ENCODE peak calls at places on chromosomes 7 and 10, in seven cellular contexts. X is NCI-H446; B is stimulated activated CD4-positive, alpha-beta T cell treated with anti-CD3 and anti-CD28 coated beads, Interleukin-2, amount 100 ng/mL, for 48 hours; J is stimulated activated CD8-positive, alpha-beta memory T cell treated with anti-CD3 and anti-CD28 coated beads, Interleukin-15, amount 100 ng/mL, for 1 hour; Z is mammary epithelial cell; M is GM12891; H is M059J. D is an unnamed sample.
A peak's percentile ranks its signal among the peaks of the same experiment; 100 is the strongest.

GRCh38 chr10:57952741-57953140 is 315.0 kb downstream of the IPMK start:
- DNase-seq in X (no peak), B (no peak), J (no peak), Z (no peak), M (no peak), H (peak; percentile 28), D (no peak)

GRCh38 chr10:70163448-70163847 is 6.9 kb downstream of the SAR1A start:
- DNase-seq in X (no peak), B (no peak), J (no peak), Z (no peak), M (no peak), H (no peak), D (no peak)

GRCh38 chr7:1705339-1705738 is 35.3 kb downstream of the ELFN1 start:
- DNase-seq in X (no peak), B (no peak), J (no peak), Z (no peak), M (no peak), H (no peak), D (peak; percentile 48)

GRCh38 chr7:33423646-33424020 is 294.3 kb downstream of the BBS9 start:
- DNase-seq in X (no peak), B (no peak), J (no peak), Z (no peak), M (peak; percentile 1), H (no peak), D (peak; percentile 8)

GRCh38 chr7:157710396-157710795 is 373.6 kb downstream of the DNAJB6 start:
- DNase-seq in X (no peak), B (no peak), J (no peak), Z (no peak), M (no peak), H (no peak), D (no peak)

GRCh38 chr7:3955751-3956696 is 655.0 kb downstream of the SDK1 start:
- DNase-seq in X (no peak), B (no peak), J (no peak), Z (peak; percentile 95), M (no peak), H (peak; percentile 64), D (peak; percentile 67)

GRCh38 chr7:44534501-44534900 is 6.6 kb downstream of the NPC1L1 start:
- DNase-seq in X (no peak), B (peak; percentile 60), J (peak; percentile 4), Z (peak; percentile 8), M (peak; percentile 80), H (peak; percentile 27), D (peak; percentile 78)

GRCh38 chr7:110204527-110204926 is 886.4 kb upstream of the LRRN3 start:
- DNase-seq in X (no peak), B (no peak), J (no peak), Z (peak; percentile 2), M (no peak), H (no peak), D (peak; percentile 12)

GRCh38 chr7:114048386-114049235 is 129.8 kb upstream of the PPP1R3A start:
- DNase-seq in X (no peak), B (no peak), J (no peak), Z (no peak), M (no peak), H (peak; percentile 57), D (peak; percentile 73)

GRCh38 chr7:7642081-7642480 is 1.5 kb downstream of the UMAD1 start:
- DNase-seq in X (no peak), B (no peak), J (no peak), Z (no peak), M (no peak), H (no peak), D (peak; percentile 25)

GRCh38 chr10:73894245-73894971 is 16.5 kb upstream of the PLAU start:
- DNase-seq in X (no peak), B (no peak), J (no peak), Z (peak; percentile 89), M (no peak), H (peak; percentile 99), D (no peak)

D was measured in NCI-H69.